ENCODE peak calls at places on chromosomes 1 and 21, in four cellular contexts. P is GM23248, Q is neural progenitor cell, D is IMR-90. V is an unnamed sample. For H3K4me1, the result is how much of the 10 kb centered on the place peaks cover.

GRCh38 chr21:45316871-45317400 is 29.2 kb upstream of the POFUT2 start:
- DNase-seq in P (no peak), Q (no peak), D (no peak), V (no peak)

GRCh38 chr1:211478801-211479619 is 13.0 kb downstream of the RD3 start:
- DNase-seq in P (no peak), Q (no peak), D (no peak), V (no peak)

GRCh38 chr1:71511505-71511904 is 430.7 kb upstream of the ZRANB2 start:
- DNase-seq in P (no peak), Q (no peak), D (no peak), V (no peak)

GRCh38 chr1:94240822-94241221 is 3.4 kb upstream of the ARHGAP29 start:
- DNase-seq in P (no peak), Q (peak), D (peak), V (peak)

GRCh38 chr1:94191216-94191615 is 46.2 kb downstream of the ARHGAP29 start:
- DNase-seq in P (no peak), Q (no peak), D (no peak), V (no peak)

GRCh38 chr1:94463765-94464330 is 45.7 kb downstream of the ABCD3 start:
- DNase-seq in P (peak), Q (peak), D (peak), V (peak)

GRCh38 chr1:47771766-47772165 is 225.4 kb downstream of the TRABD2B start:
- DNase-seq in P (no peak), Q (no peak), D (no peak), V (no peak)

GRCh38 chr1:62493656-62494055 is 56.8 kb downstream of the USP1 start:
- DNase-seq in P (peak), Q (no peak), D (peak), V (no peak)

GRCh38 chr1:244163131-244163530 is 112.0 kb downstream of the ZBTB18 start:
- DNase-seq in P (peak), Q (no peak), D (peak), V (no peak)

GRCh38 chr1:156591432-156592157 is at the start of gene NAXE:
- DNase-seq in P (peak), Q (peak), D (peak), V (peak)

GRCh38 chr1:97901017-97901658 is 19.7 kb downstream of the DPYD start:
- DNase-seq in P (peak), Q (no peak), D (peak), V (no peak)
- H3K4me2 ChIP-seq in P (peak), Q (no peak), D (peak), V (no peak)

DNA sequence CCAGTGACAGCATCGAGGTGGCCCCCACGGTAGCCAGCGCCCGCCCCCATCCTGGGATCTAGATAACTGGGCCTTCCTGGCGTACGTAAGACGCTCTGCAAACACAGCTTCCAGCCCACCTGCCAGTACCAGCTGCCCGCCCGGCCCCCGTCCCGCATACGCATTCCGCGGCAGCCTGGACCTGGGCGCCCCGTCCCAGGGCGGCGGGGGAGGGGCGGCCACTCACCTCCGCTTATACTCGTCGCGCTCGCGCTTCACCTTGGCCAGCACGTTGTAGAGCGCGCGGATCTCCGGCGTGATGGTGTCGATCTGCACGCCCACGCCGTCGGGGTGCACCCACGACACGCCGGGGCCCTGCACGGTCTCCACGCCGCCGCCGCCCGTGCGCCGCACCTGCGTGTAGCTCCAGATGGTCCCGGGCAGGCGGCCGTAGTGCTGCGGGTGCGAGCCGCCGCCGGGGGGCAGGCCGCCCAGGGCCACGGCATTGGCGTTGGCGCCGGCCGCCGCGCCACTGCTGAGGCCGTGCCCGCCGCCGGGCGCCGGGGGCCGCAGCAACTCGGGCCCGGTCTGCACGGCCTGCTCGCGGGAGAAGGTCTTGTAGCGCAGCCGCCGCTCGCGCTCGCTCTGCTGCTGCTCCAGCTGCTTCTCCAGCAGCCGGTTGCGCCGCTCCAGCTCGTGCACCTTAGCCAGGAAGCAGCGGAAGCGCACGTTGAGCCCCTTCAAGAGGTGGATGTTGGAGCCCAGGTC is 861 bp downstream of the IFFO2 start:
- DNase-seq in P (peak), Q (peak), D (no peak), V (no peak)
- H3K27ac ChIP-seq in P (peak), Q (no peak), D (peak), V (no peak)

GRCh38 chr1:102799496-102799895 is 308.8 kb downstream of the COL11A1 start:
- DNase-seq in P (peak), Q (no peak), D (peak), V (no peak)
- H3K4me1 ChIP-seq in P (under half), Q (under half), D (under half), V (under half)

DNA sequence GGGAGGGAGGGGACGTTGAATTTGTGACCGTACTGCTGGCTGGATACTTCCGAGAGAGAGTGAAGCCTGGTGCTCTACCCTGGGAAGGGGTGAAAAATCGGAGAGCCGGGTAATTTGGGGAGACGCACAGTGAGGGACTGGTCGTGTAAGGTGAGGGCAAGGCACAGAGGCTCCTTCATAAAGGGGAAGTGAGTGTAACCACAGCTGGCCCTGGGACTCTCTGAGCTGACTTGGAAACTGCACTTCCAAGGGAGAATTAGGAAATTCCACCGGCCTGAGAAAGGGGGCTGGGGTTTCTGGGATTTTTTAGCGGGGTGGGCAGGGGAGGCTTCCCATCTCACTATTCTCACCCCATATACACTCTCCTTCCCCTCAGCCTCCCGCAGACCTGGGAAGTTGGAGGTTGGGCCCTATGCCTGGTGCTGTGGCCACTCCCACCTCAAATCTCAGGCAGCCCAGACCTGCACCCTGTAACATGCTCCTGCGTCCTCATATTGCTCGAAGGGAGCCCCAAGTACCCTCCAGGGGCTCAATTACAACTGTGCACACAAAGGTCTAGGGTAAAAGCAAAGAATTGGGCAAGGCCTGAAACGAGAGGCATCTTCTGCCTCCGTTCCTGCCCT is 88.2 kb upstream of the IPO9 start:
- DNase-seq in P (peak), Q (peak), D (no peak), V (no peak)
- H3K4me2 ChIP-seq in P (peak), Q (peak), D (peak), V (peak)

GRCh38 chr1:45304311-45305081 is 22.2 kb upstream of the HPDL start:
- DNase-seq in P (peak), Q (peak), D (peak), V (peak)

GRCh38 chr1:45303582-45304310 is 22.9 kb upstream of the HPDL start:
- DNase-seq in P (peak), Q (peak), D (peak), V (peak)

GRCh38 chr1:45306319-45306718 is 20.4 kb upstream of the HPDL start:
- DNase-seq in P (peak), Q (peak), D (peak), V (no peak)

GRCh38 chr1:45306905-45307304 is 19.8 kb upstream of the HPDL start:
- DNase-seq in P (no peak), Q (no peak), D (no peak), V (no peak)

GRCh38 chr1:45305231-45305630 is 21.5 kb upstream of the HPDL start:
- DNase-seq in P (no peak), Q (no peak), D (no peak), V (no peak)
- H3K27ac ChIP-seq in P (no peak), Q (peak), D (no peak), V (no peak)

GRCh38 chr1:186894415-186894814 is 65.7 kb downstream of the PLA2G4A start:
- DNase-seq in P (no peak), Q (no peak), D (no peak), V (no peak)
- H3K4me1 ChIP-seq in P (under half), Q (under half), D (under half), V (under half)

GRCh38 chr1:199202331-199202730 is 563.5 kb downstream of the PTPRC start:
- DNase-seq in P (no peak), Q (no peak), D (no peak), V (no peak)
- H3K4me2 ChIP-seq in P (no peak), Q (no peak), D (no peak), V (no peak)

DNA sequence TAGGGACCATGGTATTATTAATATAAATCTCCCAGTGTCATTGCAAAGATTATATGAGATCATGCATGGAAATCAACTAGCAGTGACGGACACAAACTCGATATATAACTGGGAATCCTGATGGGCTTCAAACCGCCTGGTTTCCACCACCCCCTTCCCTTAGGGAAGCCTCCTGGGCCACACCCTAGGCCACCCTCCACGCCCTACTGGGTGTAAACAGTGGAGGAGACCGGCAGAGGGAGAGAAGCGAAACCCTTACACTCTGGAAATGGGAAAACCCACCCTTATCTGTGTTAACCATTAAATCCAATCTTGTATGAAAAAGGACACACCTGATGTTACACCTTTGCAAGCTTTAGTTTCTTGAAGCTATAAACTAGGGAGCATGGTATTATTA is 591 bp upstream of the ZNHIT6 start:
- DNase-seq in P (no peak), Q (no peak), D (no peak), V (no peak)
- H3K27ac ChIP-seq in P (peak), Q (peak), D (no peak), V (peak)